ENCODE peak calls at places on chromosomes 4 and X, in six cellular contexts. E is A549, V is HepG2, K is K562, Y is endothelial cell of umbilical vein, M is GM12878. G is an unnamed sample.

GRCh38 chrX:105874790-105875189 is 52.5 kb downstream of the NRK start:
- DNase-seq in E (no peak), V (no peak), Y (no peak), M (no peak), K (no peak), G (no peak)

GRCh38 chr4:71209161-71209560 is 129.7 kb upstream of the SLC4A4 start:
- DNase-seq in V (no peak), M (no peak), K (no peak), Y (no peak), E (peak), G (no peak)

GRCh38 chr4:76690906-76691275 is 207.1 kb downstream of the SOWAHB start:
- DNase-seq in E (no peak), V (no peak), Y (no peak), K (no peak), M (no peak), G (no peak)

GRCh38 chr4:23937173-23937572 is 47.3 kb upstream of the PPARGC1A start:
- DNase-seq in Y (no peak), K (no peak), M (no peak), E (no peak), V (no peak), G (no peak)

GRCh38 chr4:45147866-45148265 is 421.5 kb upstream of the GNPDA2 start:
- DNase-seq in K (no peak), V (no peak), Y (no peak), M (no peak), E (no peak), G (no peak)

GRCh38 chr4:147829401-147830101 is 97.7 kb downstream of the ARHGAP10 start:
- DNase-seq in Y (no peak), K (no peak), E (no peak), V (no peak), M (no peak), G (no peak)

GRCh38 chrX:43655961-43656494 is at the start of gene MAOA:
- DNase-seq in M (no peak), K (no peak), E (no peak), V (peak), Y (peak), G (no peak)

GRCh38 chr4:183504930-183505555 is at the start of gene ING2:
- DNase-seq in M (no peak), Y (peak), K (peak), V (peak), E (peak), G (no peak)

GRCh38 chrX:68146054-68146453 is 287.2 kb downstream of the OPHN1 start:
- DNase-seq in E (peak), K (peak), V (peak), Y (peak), M (no peak), G (peak)

GRCh38 chrX:47846070-47846469 is 9.4 kb downstream of the ZNF81 start:
- DNase-seq in V (no peak), E (no peak), K (no peak), Y (no peak), M (no peak), G (no peak)

GRCh38 chr4:23855912-23856605 is 33.8 kb downstream of the PPARGC1A start:
- DNase-seq in E (no peak), V (peak), Y (no peak), M (no peak), K (no peak), G (no peak)

GRCh38 chr4:139767168-139767567 is 101.5 kb downstream of the MGST2 start:
- DNase-seq in K (no peak), V (no peak), M (no peak), Y (no peak), E (no peak), G (peak)

GRCh38 chr4:71396382-71396781 is 57.6 kb downstream of the SLC4A4 start:
- DNase-seq in V (no peak), M (no peak), K (no peak), Y (no peak), E (no peak), G (no peak)

GRCh38 chr4:134879019-134879418 is 677.4 kb upstream of the PABPC4L start:
- DNase-seq in Y (no peak), K (no peak), M (no peak), V (no peak), E (no peak), G (no peak)

GRCh38 chrX:12955882-12956703 is 18.8 kb upstream of the TMSB4X start:
- DNase-seq in E (peak), Y (peak), V (peak), M (peak), K (peak), G (peak)

GRCh38 chr4:176198316-176198903 is 3.0 kb upstream of the SPATA4 start:
- DNase-seq in Y (no peak), K (no peak), V (no peak), M (no peak), E (no peak), G (no peak)

GRCh38 chr4:142845293-142846070 is 619 bp downstream of the INPP4B start:
- DNase-seq in Y (peak), V (no peak), E (peak), M (no peak), K (no peak), G (no peak)

GRCh38 chr4:169993531-169993930 is 32.7 kb downstream of the MFAP3L start:
- DNase-seq in K (no peak), V (no peak), Y (no peak), M (no peak), E (no peak), G (no peak)

DNA sequence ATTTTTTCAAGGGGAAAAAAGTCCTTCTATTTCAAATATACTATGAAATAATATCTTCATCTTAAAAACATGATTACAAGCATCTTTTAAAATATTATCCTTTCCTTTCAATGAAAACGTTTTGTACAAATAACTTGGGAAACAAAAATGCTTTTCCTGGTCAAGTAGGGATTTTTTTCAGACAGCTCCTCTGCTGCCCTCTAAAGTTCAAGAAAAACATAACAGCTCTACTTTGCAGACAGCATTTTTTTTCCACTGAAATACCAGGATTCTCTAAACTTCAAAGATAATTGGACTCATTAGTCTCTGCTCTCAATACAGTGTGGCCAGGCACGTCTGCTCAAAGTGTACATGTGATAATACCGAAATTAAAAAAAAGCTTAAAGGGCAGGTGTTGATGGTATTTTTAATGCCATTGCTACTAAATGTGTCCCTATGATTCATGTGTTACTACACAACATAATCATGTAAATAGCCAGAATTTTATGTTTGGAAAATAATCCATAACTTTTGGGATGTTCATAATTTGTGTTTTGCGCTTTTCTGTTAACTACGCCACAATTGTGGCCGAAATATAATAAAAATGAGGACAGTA is 479.0 kb downstream of the KCNIP4 start:
- DNase-seq in V (peak), M (no peak), Y (peak), K (no peak), E (no peak), G (peak)
- TF ChIP-seq CTCF in V (peak), M (peak), Y (peak), K (no peak), E (no peak), G (peak)

GRCh38 chr4:104592894-104593470 is 98.3 kb upstream of the CXXC4 start:
- DNase-seq in Y (no peak), E (no peak), M (no peak), V (no peak), K (no peak), G (no peak)
- TF ChIP-seq MYC in Y (no peak), E (no peak), M (no peak), V (no peak), K (no peak), G (no peak)

DNA sequence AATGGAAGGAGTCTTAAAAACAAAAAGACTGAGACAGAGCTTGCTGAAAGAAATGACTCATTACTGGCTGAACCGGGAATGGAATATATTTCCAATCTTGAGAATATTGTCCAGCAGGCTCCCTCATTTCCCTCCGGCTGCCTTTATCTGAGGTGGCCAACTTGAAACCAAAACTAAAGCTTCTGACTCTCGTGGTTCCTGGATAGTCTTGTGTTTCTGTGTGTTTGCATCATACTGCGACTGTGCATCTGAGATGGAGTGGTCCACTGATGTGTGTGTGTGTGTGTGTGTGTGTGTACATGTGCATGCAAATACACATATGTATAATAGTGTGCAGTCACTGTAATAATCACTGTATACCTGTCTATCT is 145.6 kb upstream of the SCML1 start:
- DNase-seq in V (no peak), K (no peak), M (no peak), Y (peak), E (no peak), G (no peak)
- H3K4me3 ChIP-seq in V (no peak), K (no peak), M (no peak), Y (no peak), E (no peak), G (no peak)

DNA sequence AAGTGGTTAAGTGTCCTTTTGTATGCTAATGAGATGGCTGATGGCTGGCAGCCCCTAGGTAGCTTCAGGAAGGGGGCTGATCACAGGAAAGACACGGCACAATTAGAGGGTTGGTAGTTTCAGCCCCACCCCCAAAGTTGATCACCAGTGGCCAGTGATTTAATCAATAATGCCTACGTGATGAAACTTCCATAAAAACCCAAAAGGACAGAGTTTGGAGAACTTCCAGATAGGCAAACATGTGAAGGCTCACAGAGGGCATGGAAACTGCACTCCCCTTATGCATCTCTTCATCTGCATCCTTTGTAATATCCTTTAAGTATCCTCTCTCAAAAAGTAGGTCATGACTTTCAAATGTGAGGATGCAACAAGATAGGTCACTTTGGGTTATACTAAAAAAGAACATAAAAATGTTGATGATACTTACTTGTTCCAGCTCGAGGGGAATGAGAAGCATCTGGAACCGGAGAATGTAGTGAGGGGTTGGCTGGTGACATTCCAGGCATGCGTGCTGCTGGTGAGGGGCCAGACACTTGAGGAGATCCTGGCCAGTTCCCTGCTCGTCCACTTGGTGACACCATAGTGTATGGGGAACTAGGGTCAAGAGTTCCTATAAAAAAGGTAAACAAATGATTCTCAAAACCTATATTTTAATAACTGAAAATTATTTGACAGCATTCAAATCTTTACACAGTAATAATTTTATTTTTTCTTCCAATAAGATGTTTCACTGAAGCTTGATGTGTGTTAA is 16.7 kb upstream of the CXorf38 start:
- DNase-seq in E (peak), K (peak), V (no peak), M (no peak), Y (peak), G (no peak)
- TF ChIP-seq CTCF in E (peak), K (no peak), V (peak), M (peak), Y (peak), G (peak)

G was measured in NB4.